ENCODE peak calls at places on chromosomes 16 and 17, in eight cellular contexts. Z is mucosa of descending colon; H is neuronal stem cell; A is CD4-positive, alpha-beta memory T cell; P is naive B cell; J is tibial artery; W is fibroblast of the aortic adventitia; D is T-helper 1 cell. B is an unnamed sample.

GRCh38 chr17:16251043-16251442 is 34.0 kb downstream of the PIGL start:
- DNase-seq in H (no peak), Z (no peak), P (no peak), J (no peak), W (no peak), A (no peak), D (no peak), B (no peak)

GRCh38 chr17:14169901-14170300 is 66.8 kb downstream of the CDRT15 start:
- DNase-seq in D (no peak), J (no peak), Z (no peak), A (no peak), P (no peak), H (no peak), W (no peak), B (no peak)

GRCh38 chr17:56978441-56979090 is 635 bp downstream of the SCPEP1 start:
- DNase-seq in P (peak), W (peak), A (no peak), H (no peak), D (no peak), Z (no peak), J (no peak), B (peak)

GRCh38 chr16:57540906-57541753 is 1.3 kb upstream of the ADGRG5 start:
- DNase-seq in Z (no peak), D (no peak), P (no peak), A (no peak), W (no peak), H (no peak), J (peak), B (peak)

GRCh38 chr17:79923974-79924638 is 84.9 kb upstream of the CBX4 start:
- DNase-seq in A (no peak), W (peak), H (peak), P (no peak), J (no peak), D (no peak), Z (peak), B (no peak)

GRCh38 chr17:39861235-39861634 is 2.9 kb downstream of the IKZF3 start:
- DNase-seq in J (no peak), P (no peak), Z (no peak), W (no peak), H (no peak), A (no peak), D (no peak), B (no peak)

GRCh38 chr16:6891486-6891885 is 441.2 kb upstream of the RBFOX1 start:
- DNase-seq in D (no peak), W (no peak), P (no peak), Z (no peak), A (no peak), H (no peak), J (no peak), B (no peak)

GRCh38 chr16:72840591-72841381 is 207.1 kb downstream of the ZFHX3 start:
- DNase-seq in J (no peak), D (no peak), H (no peak), A (no peak), W (no peak), Z (no peak), P (no peak), B (peak)

GRCh38 chr16:88540346-88540977 is 29.7 kb upstream of the ZC3H18 start:
- DNase-seq in A (no peak), J (no peak), W (no peak), P (no peak), Z (no peak), H (no peak), D (no peak), B (no peak)

GRCh38 chr17:38419508-38419981 is 8.7 kb upstream of the ARHGAP23 start:
- DNase-seq in D (no peak), A (no peak), W (no peak), J (no peak), P (no peak), H (no peak), Z (no peak), B (no peak)

GRCh38 chr17:57261084-57261461 is 4.8 kb downstream of the MSI2 start:
- DNase-seq in D (no peak), A (no peak), H (no peak), Z (no peak), P (peak), W (no peak), J (no peak), B (no peak)

GRCh38 chr16:67542464-67542863 is 13.8 kb downstream of the RIPOR1 start:
- DNase-seq in P (peak), W (peak), J (no peak), D (peak), H (no peak), Z (peak), A (peak), B (no peak)

GRCh38 chr16:30394603-30395154 is 541 bp upstream of the ZNF48 start:
- DNase-seq in A (no peak), W (peak), H (peak), D (no peak), Z (no peak), P (no peak), J (no peak), B (no peak)

GRCh38 chr16:79911660-79912059 is 311.1 kb upstream of the MAF start:
- DNase-seq in Z (no peak), A (no peak), D (no peak), W (no peak), P (no peak), J (no peak), H (no peak), B (no peak)

GRCh38 chr16:1146409-1146808 is 6.5 kb upstream of the CACNA1H start:
- DNase-seq in P (no peak), D (no peak), A (no peak), Z (no peak), H (no peak), J (no peak), W (no peak), B (no peak)

GRCh38 chr17:53490447-53490968 is 332.2 kb upstream of the KIF2B start:
- DNase-seq in W (no peak), A (no peak), Z (no peak), D (no peak), H (no peak), P (no peak), J (no peak), B (no peak)

GRCh38 chr16:46929378-46930332 is 43.8 kb downstream of the DNAJA2 start:
- DNase-seq in H (peak), J (no peak), P (peak), W (peak), D (peak), A (peak), Z (peak), B (peak)

GRCh38 chr17:79305831-79306687 is 231.4 kb downstream of the ENGASE start:
- DNase-seq in A (no peak), P (no peak), Z (no peak), H (no peak), D (no peak), W (peak), J (peak), B (no peak)

GRCh38 chr17:82862758-82863645 is 23.2 kb upstream of the ZNF750 start:
- DNase-seq in J (no peak), W (no peak), D (no peak), A (no peak), Z (no peak), P (no peak), H (no peak), B (no peak)

GRCh38 chr16:30120340-30121105 is 2.5 kb downstream of the MAPK3 start:
- DNase-seq in H (no peak), A (no peak), D (no peak), J (no peak), W (no peak), P (no peak), Z (peak), B (no peak)

GRCh38 chr17:78923660-78924453 is 1.3 kb downstream of the TIMP2 start:
- DNase-seq in J (peak), D (peak), W (no peak), Z (peak), H (no peak), A (peak), P (peak), B (peak)

GRCh38 chr16:57635266-57636097 is 7.1 kb downstream of the ADGRG1 start:
- DNase-seq in P (no peak), Z (peak), W (no peak), A (no peak), D (no peak), J (no peak), H (no peak), B (no peak)

GRCh38 chr16:80687606-80688005 is 116.8 kb downstream of the CDYL2 start:
- DNase-seq in J (no peak), P (no peak), Z (no peak), D (no peak), H (no peak), A (no peak), W (no peak), B (no peak)

GRCh38 chr17:10674696-10675095 is 17.6 kb upstream of the MYH3 start:
- DNase-seq in P (no peak), A (no peak), W (no peak), J (no peak), H (no peak), D (no peak), Z (no peak), B (no peak)

GRCh38 chr17:69358688-69359596 is 32.0 kb upstream of the ABCA5 start:
- DNase-seq in P (no peak), H (peak), W (no peak), Z (peak), A (no peak), D (no peak), J (no peak), B (no peak)

GRCh38 chr17:74949455-74950115 is 13.9 kb downstream of the OTOP3 start:
- DNase-seq in P (no peak), W (no peak), D (no peak), A (no peak), J (no peak), H (no peak), Z (no peak), B (no peak)

GRCh38 chr16:20956319-20956718 is 55.7 kb downstream of the LYRM1 start:
- DNase-seq in P (no peak), H (no peak), Z (no peak), D (no peak), W (peak), A (no peak), J (no peak), B (no peak)

GRCh38 chr16:49492090-49492801 is 118.6 kb downstream of the C16orf78 start:
- DNase-seq in D (no peak), H (peak), A (peak), P (no peak), J (peak), W (peak), Z (peak), B (peak)

GRCh38 chr17:74972107-74972972 is at the start of gene HID1:
- DNase-seq in A (peak), J (no peak), W (no peak), D (peak), H (peak), Z (peak), P (peak), B (peak)

GRCh38 chr17:55496094-55496881 is 15.0 kb downstream of the SMIM36 start:
- DNase-seq in D (no peak), P (no peak), A (no peak), Z (peak), H (no peak), J (no peak), W (peak), B (no peak)